ENCODE peak calls at places on chromosome 18, in eight cellular contexts. I is T-helper 9 cell; S is stimulated activated CD8-positive, alpha-beta memory T cell treated with anti-CD3 and anti-CD28 coated beads, Interleukin-7, amount 100 ng/mL, for 1 hour; T is activated CD8-positive, alpha-beta memory T cell treated with anti-CD3 and anti-CD28 coated beads for 48 hours; F is COR-L47; Q is lower lobe of right lung; M is IMR-90; U is SK-MEL-5. V is an unnamed sample.

GRCh38 chr18:70415823-70416488 is 127.1 kb downstream of the SOCS6 start:
- DNase-seq in I (no peak), S (no peak), T (no peak), F (no peak), Q (no peak), M (no peak), U (no peak), V (no peak)

GRCh38 chr18:73684651-73685050 is 463.0 kb downstream of the FBXO15 start:
- DNase-seq in I (no peak), S (no peak), T (no peak), F (no peak), Q (no peak), M (peak; percentile 78), U (no peak), V (no peak)

GRCh38 chr18:58583569-58583968 is 45.3 kb downstream of the ALPK2 start:
- DNase-seq in I (no peak), S (no peak), T (no peak), F (no peak), Q (no peak), M (no peak), U (no peak), V (no peak)

GRCh38 chr18:23228102-23229051 is 93.1 kb downstream of the CABLES1 start:
- DNase-seq in I (no peak), S (no peak), T (no peak), F (no peak), Q (no peak), M (peak; percentile 75), U (no peak), V (no peak)

GRCh38 chr18:76494181-76494540 is 881 bp downstream of the ZNF516 start:
- DNase-seq in I (no peak), S (no peak), T (no peak), F (peak; percentile 72), Q (no peak), M (peak; percentile 43), U (peak; percentile 27), V (peak; percentile 32)

GRCh38 chr18:15165048-15165447 is 417.1 kb downstream of the ANKRD30B start:
- DNase-seq in I (no peak), S (no peak), T (no peak), F (no peak), Q (no peak), M (no peak), U (no peak), V (no peak)

GRCh38 chr18:35345460-35345921 is 1.3 kb upstream of the ZNF24 start:
- DNase-seq in I (no peak), S (no peak), T (no peak), F (no peak), Q (no peak), M (no peak), U (peak; percentile 92), V (no peak)

GRCh38 chr18:23629444-23629946 is 33.2 kb downstream of the ANKRD29 start:
- DNase-seq in I (no peak), S (no peak), T (no peak), F (no peak), Q (peak; percentile 66), M (no peak), U (no peak), V (no peak)

GRCh38 chr18:57898506-57899124 is 95.5 kb upstream of the ATP8B1 start:
- DNase-seq in I (no peak), S (no peak), T (no peak), F (no peak), Q (no peak), M (peak; percentile 94), U (no peak), V (no peak)

V was measured in AML-193.